ENCODE peak calls at places on chromosomes 6 and 20, in four cellular contexts. Z, E, G and Q are unnamed samples.
A peak's percentile ranks its signal among the peaks of the same experiment; 100 is the strongest.

GRCh38 chr6:147507162-147508072 is 1.1 kb upstream of the SAMD5 start:
- DNase-seq in Z (no peak), G (no peak), E (no peak), Q (no peak)

GRCh38 chr20:45890077-45890996 is 671 bp downstream of the NEURL2 start:
- DNase-seq in E (peak; percentile 92), Z (no peak), G (no peak), Q (no peak)

GRCh38 chr6:72855471-72855870 is 233.6 kb downstream of the KCNQ5 start:
- DNase-seq in Z (no peak), G (no peak), E (no peak), Q (no peak)

GRCh38 chr6:133895573-133896343 is 6.8 kb downstream of the TCF21 start:
- DNase-seq in Z (no peak), E (no peak), G (no peak), Q (no peak)

GRCh38 chr6:47097092-47097945 is 55.2 kb upstream of the ADGRF1 start:
- DNase-seq in E (peak; percentile 89), Z (peak; percentile 81), G (peak; percentile 73), Q (peak; percentile 73)

GRCh38 chr20:37394543-37395410 is 48.8 kb downstream of the SRC start:
- DNase-seq in G (no peak), Z (no peak), E (no peak), Q (no peak)

GRCh38 chr20:15814903-15815302 is 758.3 kb downstream of the KIF16B start:
- DNase-seq in G (no peak), E (no peak), Z (no peak), Q (no peak)

GRCh38 chr6:49336514-49337131 is 126.4 kb downstream of the MMUT start:
- DNase-seq in G (no peak), Z (peak; percentile 61), E (no peak), Q (no peak)

GRCh38 chr6:43980004-43980795 is 147.1 kb downstream of the MRPL14 start:
- DNase-seq in G (no peak), E (no peak), Z (no peak), Q (no peak)

GRCh38 chr6:146851837-146852236 is 253.1 kb downstream of the ADGB start:
- DNase-seq in E (no peak), G (no peak), Z (no peak), Q (no peak)

GRCh38 chr6:93417421-93417996 is 1.9 kb downstream of the EPHA7 start:
- DNase-seq in Z (no peak), G (no peak), E (no peak), Q (no peak)

GRCh38 chr6:90026216-90026615 is 131.9 kb downstream of the GJA10 start:
- DNase-seq in Z (no peak), G (no peak), E (no peak), Q (no peak)

GRCh38 chr6:87534377-87535047 is 55.3 kb downstream of the RARS2 start:
- DNase-seq in G (no peak), E (peak; percentile 95), Z (no peak), Q (no peak)

GRCh38 chr6:52399511-52400315 is 20.4 kb upstream of the EFHC1 start:
- DNase-seq in G (no peak), E (peak; percentile 77), Z (peak; percentile 69), Q (no peak)

GRCh38 chr6:111663692-111664564 is 58.2 kb upstream of the TRAF3IP2 start:
- DNase-seq in Z (peak; percentile 40), E (no peak), G (no peak), Q (no peak)

GRCh38 chr6:37559501-37559900 is 59.8 kb upstream of the CCDC167 start:
- DNase-seq in E (no peak), Z (no peak), G (no peak), Q (no peak)

GRCh38 chr20:5205348-5206210 is 78.8 kb downstream of the CDS2 start:
- DNase-seq in G (peak; percentile 33), Z (peak; percentile 72), E (peak; percentile 80), Q (peak; percentile 51)

GRCh38 chr6:47655719-47656595 is 42.4 kb upstream of the ADGRF4 start:
- DNase-seq in Z (peak; percentile 77), G (peak; percentile 62), E (no peak), Q (no peak)

GRCh38 chr6:32152414-32153251 is 894 bp upstream of the PRRT1 start:
- DNase-seq in E (no peak), G (no peak), Z (peak; percentile 78), Q (no peak)

GRCh38 chr6:157265630-157266029 is 57.7 kb downstream of the TMEM242 start:
- DNase-seq in G (no peak), Z (no peak), E (no peak), Q (no peak)

GRCh38 chr6:113476937-113477839 is 380.0 kb upstream of the MARCKS start:
- DNase-seq in E (no peak), G (no peak), Z (no peak), Q (no peak)

GRCh38 chr20:24212494-24212893 is 223.9 kb upstream of the GGTLC1 start:
- DNase-seq in Z (no peak), G (no peak), E (no peak), Q (no peak)

GRCh38 chr20:35039146-35039545 is 53.5 kb downstream of the TRPC4AP start:
- DNase-seq in G (no peak), Z (peak; percentile 16), E (no peak), Q (no peak)

GRCh38 chr6:4351857-4352669 is 216.7 kb upstream of the ECI2 start:
- DNase-seq in E (no peak), Z (peak; percentile 22), G (peak; percentile 36), Q (peak; percentile 63)

GRCh38 chr6:51013376-51013775 is 194.7 kb downstream of the TFAP2B start:
- DNase-seq in G (no peak), E (no peak), Z (no peak), Q (no peak)

GRCh38 chr20:22763257-22763906 is 179.0 kb upstream of the FOXA2 start:
- DNase-seq in E (no peak), Z (no peak), G (peak; percentile 13), Q (no peak)

GRCh38 chr6:7171119-7171518 is 63.4 kb downstream of the RREB1 start:
- DNase-seq in Z (no peak), E (peak; percentile 45), G (no peak), Q (no peak)

GRCh38 chr20:45892049-45892816 is 1.1 kb downstream of the CTSA start:
- DNase-seq in G (no peak), Z (peak; percentile 58), E (peak; percentile 44), Q (no peak)

GRCh38 chr6:149470948-149471347 is 13.9 kb downstream of the ZC3H12D start:
- DNase-seq in Z (no peak), G (no peak), E (no peak), Q (no peak)

GRCh38 chr20:62359491-62360121 is 7.5 kb downstream of the LAMA5 start:
- DNase-seq in E (no peak), G (peak; percentile 73), Z (peak; percentile 62), Q (peak; percentile 77)

GRCh38 chr20:62726716-62727583 is 18.3 kb downstream of the NTSR1 start:
- DNase-seq in E (no peak), Z (no peak), G (no peak), Q (no peak)

GRCh38 chr6:31558631-31559500 is 11.5 kb downstream of the NFKBIL1 start:
- DNase-seq in E (no peak), Z (peak; percentile 83), G (no peak), Q (no peak)

GRCh38 chr20:23143098-23143497 is 57.0 kb upstream of the CD93 start:
- DNase-seq in E (peak; percentile 71), G (peak; percentile 47), Z (peak; percentile 85), Q (peak; percentile 78)

GRCh38 chr20:62964700-62965099 is 12.2 kb downstream of the SLC17A9 start:
- DNase-seq in E (no peak), G (no peak), Z (no peak), Q (no peak)

GRCh38 chr6:72348926-72349325 is 272.9 kb upstream of the KCNQ5 start:
- DNase-seq in E (no peak), Z (no peak), G (no peak), Q (no peak)

GRCh38 chr6:30885481-30885998 is 1.2 kb downstream of the DDR1 start:
- DNase-seq in Z (peak; percentile 36), E (peak; percentile 70), G (no peak), Q (no peak)

GRCh38 chr6:163419413-163420314 is 5.1 kb downstream of the QKI start:
- DNase-seq in E (no peak), Z (peak; percentile 27), G (no peak), Q (no peak)
- TF ChIP-seq REST in E (no peak), Z (no peak), G (no peak), Q (no peak)

GRCh38 chr6:40390144-40390800 is 196.9 kb downstream of the LRFN2 start:
- DNase-seq in E (no peak), Z (no peak), G (no peak), Q (no peak)
- H3K27me3 ChIP-seq in E (peaks cover 4% of the 10 kb centered on the region), Z (peaks cover 45% of the 10 kb centered on the region), G (peaks cover 58% of the 10 kb centered on the region), Q (peaks cover 12% of the 10 kb centered on the region)

GRCh38 chr20:20547221-20547875 is 165.1 kb downstream of the RALGAPA2 start:
- DNase-seq in G (no peak), Z (no peak), E (peak; percentile 70), Q (no peak)
- TF ChIP-seq TCF7L2 in G (no peak), Z (no peak), E (no peak), Q (no peak)

DNA sequence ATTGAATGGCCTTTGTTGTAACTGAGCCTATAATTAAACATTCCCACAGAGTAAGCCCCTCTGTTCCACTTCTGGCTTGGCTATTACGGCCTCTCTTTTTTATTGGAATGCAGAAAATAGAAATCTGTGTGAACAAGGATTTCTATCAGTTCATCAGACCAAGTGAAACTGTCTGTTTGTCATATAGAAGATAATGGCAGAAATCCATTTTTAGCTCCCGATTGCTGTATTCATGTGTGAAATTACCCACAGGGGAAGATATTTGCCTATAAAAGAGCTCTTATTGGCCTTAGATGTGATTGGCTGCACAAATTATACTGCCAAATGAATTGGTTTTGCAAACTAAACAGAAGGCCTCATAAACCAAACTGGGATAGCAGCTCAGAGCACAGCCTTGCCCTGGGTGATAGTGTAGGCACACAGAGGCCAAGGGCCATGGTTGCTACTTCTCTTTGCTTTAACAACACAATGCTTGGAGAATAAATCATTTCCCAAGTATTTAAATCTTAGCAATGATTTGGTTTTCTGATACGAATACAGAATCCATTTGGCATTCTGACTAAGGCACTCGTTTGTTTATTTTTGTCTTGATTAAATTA is 241.4 kb upstream of the PLN start:
- DNase-seq in E (no peak), Z (no peak), G (no peak), Q (no peak)
- TF ChIP-seq REST in E (no peak), Z (no peak), G (no peak), Q (no peak)

GRCh38 chr20:21100590-21101452 is 5.3 kb downstream of the LINC00237 start:
- DNase-seq in G (no peak), E (no peak), Z (no peak), Q (no peak)
- H3K27me3 ChIP-seq in G (no peaks in the 10 kb centered on the region), E (no peaks in the 10 kb centered on the region), Z (peaks cover 13% of the 10 kb centered on the region), Q (peaks cover 5% of the 10 kb centered on the region)